ENCODE peak calls at places on chromosomes 1 and 21, in five cellular contexts. T is DMS79, W is OCI-LY7, N is T-helper 9 cell, E is prostate gland. M is an unnamed sample.

GRCh38 chr1:183734600-183735036 is 70.3 kb upstream of the RGL1 start:
- DNase-seq in W (no peak), T (no peak), E (peak; percentile 13), N (no peak), M (peak; percentile 36)

GRCh38 chr1:211483896-211484612 is 7.9 kb downstream of the RD3 start:
- DNase-seq in T (no peak), N (no peak), E (no peak), W (no peak), M (no peak)

GRCh38 chr1:212950243-212951057 is at the start of gene VASH2:
- DNase-seq in W (peak; percentile 81), N (peak; percentile 1), T (peak; percentile 77), E (peak; percentile 89), M (peak; percentile 79)

GRCh38 chr1:186828612-186829542 is at the start of gene PLA2G4A:
- DNase-seq in T (no peak), E (peak; percentile 47), N (no peak), W (no peak), M (no peak)

GRCh38 chr1:212432706-212433576 is at the start of gene NENF:
- DNase-seq in E (peak; percentile 78), T (peak; percentile 43), W (peak; percentile 74), N (peak; percentile 61), M (peak; percentile 76)

GRCh38 chr1:195113471-195113870 is 1494.8 kb downstream of the KCNT2 start:
- DNase-seq in T (no peak), N (no peak), W (no peak), E (no peak), M (no peak)

GRCh38 chr1:207470927-207471326 is 16.8 kb downstream of the CR2 start:
- DNase-seq in T (no peak), E (no peak), N (no peak), W (no peak), M (no peak)

GRCh38 chr1:162178432-162178831 is 108.9 kb downstream of the NOS1AP start:
- DNase-seq in N (no peak), W (no peak), E (no peak), T (no peak), M (no peak)

GRCh38 chr1:32900956-32901822 is at the start of gene TMEM54:
- DNase-seq in N (no peak), E (peak; percentile 77), W (peak; percentile 32), T (no peak), M (no peak)

GRCh38 chr1:22437573-22437972 is 14.1 kb upstream of the ZBTB40 start:
- DNase-seq in W (no peak), E (no peak), N (no peak), T (no peak), M (no peak)

GRCh38 chr1:150235436-150235851 is 468 bp downstream of the ANP32E start:
- DNase-seq in T (no peak), N (peak; percentile 18), W (peak; percentile 63), E (no peak), M (no peak)

GRCh38 chr1:58823481-58824010 is 39.7 kb upstream of the JUN start:
- DNase-seq in E (no peak), N (no peak), T (no peak), W (no peak), M (peak; percentile 92)

GRCh38 chr1:39294531-39294930 is 90.0 kb downstream of the MACF1 start:
- DNase-seq in W (no peak), E (no peak), N (no peak), T (no peak), M (no peak)

GRCh38 chr1:227795732-227796131 is 19.7 kb upstream of the PRSS38 start:
- DNase-seq in W (no peak), N (no peak), T (no peak), E (no peak), M (no peak)

GRCh38 chr1:87684194-87684593 is 355.5 kb downstream of the LMO4 start:
- DNase-seq in E (peak; percentile 5), T (peak; percentile 65), W (no peak), N (no peak), M (peak; percentile 28)

GRCh38 chr1:22503721-22504410 is 52.2 kb downstream of the ZBTB40 start:
- DNase-seq in E (no peak), W (no peak), N (no peak), T (no peak), M (peak; percentile 12)

GRCh38 chr1:236451796-236452373 is 57.8 kb downstream of the EDARADD start:
- DNase-seq in W (peak; percentile 30), T (no peak), E (no peak), N (peak; percentile 28), M (peak; percentile 3)

GRCh38 chr1:154608522-154609294 is 722 bp upstream of the ADAR start:
- DNase-seq in E (peak; percentile 28), T (peak; percentile 49), W (peak; percentile 52), N (peak; percentile 16), M (peak; percentile 64)

GRCh38 chr1:34156739-34157138 is 8.3 kb downstream of the CSMD2 start:
- DNase-seq in T (no peak), W (no peak), E (no peak), N (no peak), M (no peak)

GRCh38 chr21:33924766-33925100 is 9.1 kb upstream of the ATP5PO start:
- DNase-seq in W (no peak), E (no peak), N (no peak), T (no peak), M (no peak)

GRCh38 chr1:85398391-85399064 is 66.4 kb downstream of the DDAH1 start:
- DNase-seq in N (no peak), T (no peak), E (no peak), W (no peak), M (peak; percentile 80)

GRCh38 chr1:168371477-168371876 is 90.8 kb downstream of the TBX19 start:
- DNase-seq in E (no peak), T (no peak), N (no peak), W (no peak), M (no peak)

GRCh38 chr21:45994086-45994661 is 12.6 kb downstream of the COL6A1 start:
- DNase-seq in W (no peak), E (no peak), T (no peak), N (no peak), M (no peak)

GRCh38 chr1:203129501-203130231 is 2.1 kb downstream of the ADORA1 start:
- DNase-seq in W (no peak), T (no peak), N (no peak), E (no peak), M (no peak)

GRCh38 chr1:52636701-52637695 is 4.0 kb downstream of the SHISAL2A start:
- DNase-seq in E (no peak), W (peak; percentile 96), T (no peak), N (peak; percentile 59), M (peak; percentile 10)